ENCODE peak calls at places on chromosomes 12 and 14, in four cellular contexts. One of them, this sample, is unnamed.

GRCh38 chr14:42004321-42004720 is 397.6 kb downstream of the LRFN5 start:
- DNase-seq in right atrium auricular region: no peak
- DNase-seq in upper lobe of left lung: no peak
- DNase-seq in PC-3: no peak
- DNase-seq in this sample: no peak

GRCh38 chr12:98998697-98999299 is 353.7 kb downstream of the APAF1 start:
- DNase-seq in right atrium auricular region: no peak
- DNase-seq in upper lobe of left lung: no peak
- DNase-seq in PC-3: peak; percentile 79
- DNase-seq in this sample: no peak

GRCh38 chr12:88185988-88186387 is 43.9 kb downstream of the TMTC3 start:
- DNase-seq in right atrium auricular region: no peak
- DNase-seq in upper lobe of left lung: no peak
- DNase-seq in PC-3: peak; percentile 89
- DNase-seq in this sample: no peak

GRCh38 chr14:54806616-54807015 is 96.0 kb downstream of the GCH1 start:
- DNase-seq in right atrium auricular region: no peak
- DNase-seq in upper lobe of left lung: no peak
- DNase-seq in PC-3: no peak
- DNase-seq in this sample: no peak

GRCh38 chr12:53214687-53215455 is 7.8 kb upstream of the ITGB7 start:
- DNase-seq in right atrium auricular region: peak; percentile 73
- DNase-seq in upper lobe of left lung: peak; percentile 49
- DNase-seq in PC-3: no peak
- DNase-seq in this sample: no peak

GRCh38 chr12:53722450-53723041 is 4.7 kb downstream of the CALCOCO1 start:
- DNase-seq in right atrium auricular region: no peak
- DNase-seq in upper lobe of left lung: no peak
- DNase-seq in PC-3: no peak
- DNase-seq in this sample: no peak

GRCh38 chr12:25241171-25242020 is 9.3 kb downstream of the KRAS start:
- DNase-seq in right atrium auricular region: no peak
- DNase-seq in upper lobe of left lung: no peak
- DNase-seq in PC-3: peak; percentile 39
- DNase-seq in this sample: no peak

GRCh38 chr12:78018146-78018910 is 187.6 kb downstream of the NAV3 start:
- DNase-seq in right atrium auricular region: no peak
- DNase-seq in upper lobe of left lung: no peak
- DNase-seq in PC-3: no peak
- DNase-seq in this sample: no peak

GRCh38 chr12:57850924-57851323 is 4.4 kb upstream of the CTDSP2 start:
- DNase-seq in right atrium auricular region: no peak
- DNase-seq in upper lobe of left lung: no peak
- DNase-seq in PC-3: no peak
- DNase-seq in this sample: no peak

GRCh38 chr14:36028218-36028617 is 148.3 kb downstream of the PTCSC3 start:
- DNase-seq in right atrium auricular region: no peak
- DNase-seq in upper lobe of left lung: no peak
- DNase-seq in PC-3: peak; percentile 28
- DNase-seq in this sample: no peak

GRCh38 chr12:38053655-38054464 is 262.7 kb upstream of the ALG10B start:
- DNase-seq in right atrium auricular region: no peak
- DNase-seq in upper lobe of left lung: peak; percentile 37
- DNase-seq in PC-3: peak; percentile 97
- DNase-seq in this sample: no peak

GRCh38 chr12:10241781-10242180 is 29.1 kb downstream of the GABARAPL1 start:
- DNase-seq in right atrium auricular region: no peak
- DNase-seq in upper lobe of left lung: no peak
- DNase-seq in PC-3: no peak
- DNase-seq in this sample: no peak

GRCh38 chr14:85483037-85483436 is 46.9 kb upstream of the FLRT2 start:
- DNase-seq in right atrium auricular region: no peak
- DNase-seq in upper lobe of left lung: no peak
- DNase-seq in PC-3: no peak
- DNase-seq in this sample: no peak

GRCh38 chr12:75642226-75642625 is 130.8 kb upstream of the KRR1 start:
- DNase-seq in right atrium auricular region: no peak
- DNase-seq in upper lobe of left lung: no peak
- DNase-seq in PC-3: no peak
- DNase-seq in this sample: no peak

GRCh38 chr12:31324845-31325523 is 966 bp downstream of the SINHCAF start:
- DNase-seq in right atrium auricular region: peak; percentile 68
- DNase-seq in upper lobe of left lung: peak; percentile 61
- DNase-seq in PC-3: peak; percentile 47
- DNase-seq in this sample: peak; percentile 73

GRCh38 chr12:120764766-120765165 is 39.1 kb downstream of the ACADS start:
- DNase-seq in right atrium auricular region: no peak
- DNase-seq in upper lobe of left lung: no peak
- DNase-seq in PC-3: no peak
- DNase-seq in this sample: no peak

GRCh38 chr14:85165091-85165490 is 364.9 kb upstream of the FLRT2 start:
- DNase-seq in right atrium auricular region: no peak
- DNase-seq in upper lobe of left lung: no peak
- DNase-seq in PC-3: peak; percentile 5
- DNase-seq in this sample: no peak

DNA sequence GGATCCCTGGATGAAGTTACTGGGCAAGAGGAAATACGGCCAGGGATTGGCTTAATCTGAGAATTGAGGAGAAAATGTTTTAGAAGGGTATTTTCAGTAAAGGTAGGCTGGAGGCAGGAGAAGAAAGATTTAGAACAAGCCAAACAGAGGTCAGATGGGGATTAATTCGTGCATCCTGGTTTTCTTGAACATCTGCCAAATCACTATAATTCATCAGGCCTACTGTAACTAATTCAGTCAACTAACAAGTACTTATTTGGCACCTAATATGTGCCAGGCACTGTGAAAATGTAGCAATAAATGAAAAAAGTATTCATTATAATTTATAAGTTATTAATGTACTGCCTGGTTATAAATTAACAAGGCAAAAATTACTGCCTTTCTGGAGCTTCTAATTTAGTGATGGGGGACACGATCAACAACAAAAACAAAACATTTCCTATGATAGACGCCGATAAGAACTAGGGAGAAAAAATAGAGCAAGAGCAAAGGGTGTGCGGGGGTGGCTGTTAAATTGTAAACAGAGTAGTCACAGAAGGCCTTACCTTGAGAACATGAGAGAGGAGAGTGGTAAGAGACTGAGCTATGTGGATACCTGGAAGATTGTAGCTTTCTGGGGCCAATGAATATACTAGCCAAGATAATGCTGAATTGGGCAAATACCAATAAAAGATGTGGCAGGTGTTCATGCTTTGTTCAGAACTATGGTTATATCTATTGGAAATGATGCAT is 34.1 kb downstream of the DUSP16 start:
- DNase-seq in right atrium auricular region: no peak
- DNase-seq in upper lobe of left lung: no peak
- DNase-seq in PC-3: no peak
- DNase-seq in this sample: no peak
- TF ChIP-seq CTCF in right atrium auricular region: no peak
- TF ChIP-seq CTCF in upper lobe of left lung: no peak
- TF ChIP-seq CTCF in PC-3: no peak
- TF ChIP-seq CTCF in this sample: no peak

GRCh38 chr12:56205445-56205844 is 16.2 kb upstream of the SMARCC2 start:
- DNase-seq in right atrium auricular region: no peak
- DNase-seq in upper lobe of left lung: no peak
- DNase-seq in PC-3: no peak
- DNase-seq in this sample: no peak
- TF ChIP-seq CTCF in right atrium auricular region: no peak
- TF ChIP-seq CTCF in upper lobe of left lung: no peak
- TF ChIP-seq CTCF in PC-3: peak; percentile 19
- TF ChIP-seq CTCF in this sample: peak; percentile 28

DNA sequence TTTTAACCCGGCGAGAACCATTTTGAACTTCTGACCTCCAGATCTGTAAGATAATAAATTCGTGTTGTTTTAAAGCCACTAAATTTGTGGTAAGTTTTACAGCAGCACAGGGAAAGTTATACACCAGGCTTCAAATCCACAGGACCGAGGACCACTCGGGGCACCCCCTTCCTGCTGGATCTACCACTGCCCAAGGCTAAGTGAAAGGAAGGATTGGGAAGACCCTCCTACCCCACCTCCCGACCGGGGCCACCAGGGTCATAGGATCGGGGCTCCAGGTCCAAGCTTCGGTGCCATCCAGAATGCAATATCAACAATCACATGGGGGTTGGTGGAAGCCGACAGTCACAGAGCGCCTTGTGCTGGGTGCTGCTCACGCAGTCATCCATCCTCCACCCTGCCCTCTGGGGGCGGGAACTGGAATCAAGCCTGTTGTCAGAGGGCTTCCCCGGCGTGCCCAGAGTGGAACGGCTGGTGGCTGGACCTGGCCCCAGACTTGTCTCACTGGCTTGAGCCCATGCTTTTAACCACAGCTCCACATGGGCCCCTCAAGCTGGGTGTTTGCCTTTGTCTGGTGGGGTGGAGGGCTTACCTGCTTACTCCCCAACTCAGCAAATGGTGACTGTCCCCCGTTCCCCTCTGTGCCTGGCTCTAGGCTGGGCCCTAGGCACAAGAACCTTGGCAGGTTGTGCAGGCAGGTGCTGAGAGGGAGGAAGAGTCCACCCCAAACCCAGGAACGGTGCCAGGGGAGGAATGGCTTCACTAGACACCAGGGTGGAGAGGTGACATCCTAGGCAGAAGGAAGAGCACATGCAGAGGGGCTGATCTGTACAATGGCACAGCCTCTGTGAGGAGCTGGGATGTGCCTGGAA is 180.3 kb upstream of the RTL1 start:
- DNase-seq in right atrium auricular region: peak; percentile 50
- DNase-seq in upper lobe of left lung: peak; percentile 18
- DNase-seq in PC-3: peak; percentile 27
- DNase-seq in this sample: peak; percentile 66
- TF ChIP-seq CTCF in right atrium auricular region: no peak
- TF ChIP-seq CTCF in upper lobe of left lung: no peak
- TF ChIP-seq CTCF in PC-3: peak; percentile 38
- TF ChIP-seq CTCF in this sample: peak; percentile 49

DNA sequence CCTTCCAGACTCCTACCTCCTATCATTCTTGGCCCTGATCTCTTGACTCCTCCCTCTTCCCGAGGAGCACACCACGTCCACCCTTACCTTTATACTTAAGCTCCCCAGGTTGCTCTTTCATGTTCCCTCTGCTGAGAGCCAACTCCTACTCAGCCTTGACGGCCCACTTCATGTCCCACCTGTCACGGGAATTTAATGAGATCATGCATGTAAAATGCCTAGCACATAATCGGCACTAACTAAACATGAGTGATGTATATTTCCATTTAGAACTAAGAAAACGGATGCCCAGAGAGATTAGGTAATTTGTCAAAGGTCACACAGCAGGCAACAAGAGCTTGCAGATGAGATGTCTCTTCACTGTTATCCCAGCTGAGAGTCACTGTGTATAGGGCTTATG is 45.1 kb downstream of the NOS1 start:
- DNase-seq in right atrium auricular region: no peak
- DNase-seq in upper lobe of left lung: no peak
- DNase-seq in PC-3: no peak
- DNase-seq in this sample: no peak
- TF ChIP-seq CTCF in right atrium auricular region: no peak
- TF ChIP-seq CTCF in upper lobe of left lung: no peak
- TF ChIP-seq CTCF in PC-3: no peak
- TF ChIP-seq CTCF in this sample: no peak

GRCh38 chr12:116673713-116674112 is 64.2 kb downstream of the SPRING1 start:
- DNase-seq in right atrium auricular region: no peak
- DNase-seq in upper lobe of left lung: no peak
- DNase-seq in PC-3: peak; percentile 45
- DNase-seq in this sample: no peak
- TF ChIP-seq CTCF in right atrium auricular region: no peak
- TF ChIP-seq CTCF in upper lobe of left lung: no peak
- TF ChIP-seq CTCF in PC-3: peak; percentile 66
- TF ChIP-seq CTCF in this sample: no peak

GRCh38 chr14:56196274-56196673 is 78.1 kb downstream of the PELI2 start:
- DNase-seq in right atrium auricular region: no peak
- DNase-seq in upper lobe of left lung: no peak
- DNase-seq in PC-3: no peak
- DNase-seq in this sample: no peak

GRCh38 chr14:56197150-56197549 is 78.9 kb downstream of the PELI2 start:
- DNase-seq in right atrium auricular region: no peak
- DNase-seq in upper lobe of left lung: no peak
- DNase-seq in PC-3: no peak
- DNase-seq in this sample: no peak

GRCh38 chr14:56195219-56195618 is 77.0 kb downstream of the PELI2 start:
- DNase-seq in right atrium auricular region: no peak
- DNase-seq in upper lobe of left lung: no peak
- DNase-seq in PC-3: no peak
- DNase-seq in this sample: no peak

GRCh38 chr14:56195727-56196126 is 77.5 kb downstream of the PELI2 start:
- DNase-seq in right atrium auricular region: no peak
- DNase-seq in upper lobe of left lung: no peak
- DNase-seq in PC-3: peak; percentile 61
- DNase-seq in this sample: no peak

DNA sequence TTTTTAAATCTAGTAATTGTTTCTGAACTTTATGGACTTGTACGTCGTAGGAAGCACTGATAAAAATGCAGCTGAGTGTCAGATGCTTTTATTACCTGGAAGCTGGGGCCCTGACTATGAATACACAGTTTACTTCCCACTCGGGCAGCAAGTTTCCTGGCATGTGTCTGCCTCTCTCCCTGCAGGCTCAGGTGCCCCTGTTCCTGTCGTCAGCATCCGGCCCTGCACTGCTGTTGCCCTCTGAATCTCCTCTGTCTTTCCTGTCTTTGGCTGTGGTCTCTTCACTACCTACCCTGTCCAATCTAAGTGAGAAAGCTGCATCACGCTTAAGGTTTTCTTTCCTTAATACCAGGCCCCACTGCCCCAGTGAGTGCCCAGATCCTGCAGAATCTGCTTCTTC is 75.9 kb downstream of the PELI2 start:
- DNase-seq in right atrium auricular region: no peak
- DNase-seq in upper lobe of left lung: no peak
- DNase-seq in PC-3: no peak
- DNase-seq in this sample: no peak
- TF ChIP-seq CTCF in right atrium auricular region: no peak
- TF ChIP-seq CTCF in upper lobe of left lung: no peak
- TF ChIP-seq CTCF in PC-3: no peak
- TF ChIP-seq CTCF in this sample: no peak